ENCODE peak calls at places on chromosomes 13 and 19, in five cellular contexts. One of them, this sample, is unnamed.

GRCh38 chr13:103466761-103467160 is 400.5 kb upstream of the SLC10A2 start:
- DNase-seq in pulmonary artery endothelial cell: no peak
- DNase-seq in GOT3: no peak
- DNase-seq in memory B cell: no peak
- DNase-seq in activated naive CD8-positive, alpha-beta T cell treated with anti-CD3 and anti-CD28 coated beads, Interleukin-2, amount 50 U/mL, for 24 hours: no peak
- DNase-seq in this sample: no peak

GRCh38 chr19:49327878-49328544 is 3.0 kb upstream of the SLC6A16 start:
- DNase-seq in memory B cell: peak; percentile 33
- DNase-seq in activated naive CD8-positive, alpha-beta T cell treated with anti-CD3 and anti-CD28 coated beads, Interleukin-2, amount 50 U/mL, for 24 hours: peak; percentile 56
- DNase-seq in pulmonary artery endothelial cell: no peak
- DNase-seq in GOT3: no peak
- DNase-seq in this sample: no peak

GRCh38 chr19:46725859-46726393 is 9.0 kb upstream of the PRKD2 start:
- DNase-seq in pulmonary artery endothelial cell: no peak
- DNase-seq in activated naive CD8-positive, alpha-beta T cell treated with anti-CD3 and anti-CD28 coated beads, Interleukin-2, amount 50 U/mL, for 24 hours: no peak
- DNase-seq in memory B cell: no peak
- DNase-seq in GOT3: no peak
- DNase-seq in this sample: no peak

GRCh38 chr19:19610376-19611240 is 7.9 kb downstream of the PBX4 start:
- DNase-seq in memory B cell: no peak
- DNase-seq in activated naive CD8-positive, alpha-beta T cell treated with anti-CD3 and anti-CD28 coated beads, Interleukin-2, amount 50 U/mL, for 24 hours: no peak
- DNase-seq in GOT3: no peak
- DNase-seq in pulmonary artery endothelial cell: no peak
- DNase-seq in this sample: no peak

GRCh38 chr19:29753190-29753933 is 38.3 kb upstream of the C19orf12 start:
- DNase-seq in GOT3: no peak
- DNase-seq in activated naive CD8-positive, alpha-beta T cell treated with anti-CD3 and anti-CD28 coated beads, Interleukin-2, amount 50 U/mL, for 24 hours: no peak
- DNase-seq in pulmonary artery endothelial cell: no peak
- DNase-seq in memory B cell: no peak
- DNase-seq in this sample: no peak

GRCh38 chr13:74026753-74027152 is 107.5 kb downstream of the KLF12 start:
- DNase-seq in pulmonary artery endothelial cell: no peak
- DNase-seq in GOT3: no peak
- DNase-seq in memory B cell: peak; percentile 48
- DNase-seq in activated naive CD8-positive, alpha-beta T cell treated with anti-CD3 and anti-CD28 coated beads, Interleukin-2, amount 50 U/mL, for 24 hours: peak; percentile 63
- DNase-seq in this sample: peak; percentile 15

GRCh38 chr13:72726721-72727416 is 560 bp downstream of the MZT1 start:
- DNase-seq in activated naive CD8-positive, alpha-beta T cell treated with anti-CD3 and anti-CD28 coated beads, Interleukin-2, amount 50 U/mL, for 24 hours: peak; percentile 55
- DNase-seq in memory B cell: peak; percentile 15
- DNase-seq in pulmonary artery endothelial cell: no peak
- DNase-seq in GOT3: peak; percentile 2
- DNase-seq in this sample: peak; percentile 22

GRCh38 chr13:27022571-27023311 is 148.9 kb downstream of the USP12 start:
- DNase-seq in pulmonary artery endothelial cell: no peak
- DNase-seq in GOT3: no peak
- DNase-seq in memory B cell: no peak
- DNase-seq in activated naive CD8-positive, alpha-beta T cell treated with anti-CD3 and anti-CD28 coated beads, Interleukin-2, amount 50 U/mL, for 24 hours: no peak
- DNase-seq in this sample: no peak

GRCh38 chr13:21069561-21070004 is 8.2 kb upstream of the LATS2 start:
- DNase-seq in GOT3: no peak
- DNase-seq in memory B cell: no peak
- DNase-seq in pulmonary artery endothelial cell: no peak
- DNase-seq in activated naive CD8-positive, alpha-beta T cell treated with anti-CD3 and anti-CD28 coated beads, Interleukin-2, amount 50 U/mL, for 24 hours: no peak
- DNase-seq in this sample: no peak

GRCh38 chr13:23771966-23772365 is 117.2 kb downstream of the MIPEP start:
- DNase-seq in pulmonary artery endothelial cell: no peak
- DNase-seq in activated naive CD8-positive, alpha-beta T cell treated with anti-CD3 and anti-CD28 coated beads, Interleukin-2, amount 50 U/mL, for 24 hours: no peak
- DNase-seq in GOT3: no peak
- DNase-seq in memory B cell: no peak
- DNase-seq in this sample: no peak

GRCh38 chr19:3407556-3408516 is 41.5 kb downstream of the NFIC start:
- DNase-seq in activated naive CD8-positive, alpha-beta T cell treated with anti-CD3 and anti-CD28 coated beads, Interleukin-2, amount 50 U/mL, for 24 hours: no peak
- DNase-seq in memory B cell: no peak
- DNase-seq in pulmonary artery endothelial cell: no peak
- DNase-seq in GOT3: no peak
- DNase-seq in this sample: no peak

GRCh38 chr13:22789916-22790315 is 390.9 kb upstream of the SGCG start:
- DNase-seq in GOT3: no peak
- DNase-seq in pulmonary artery endothelial cell: no peak
- DNase-seq in activated naive CD8-positive, alpha-beta T cell treated with anti-CD3 and anti-CD28 coated beads, Interleukin-2, amount 50 U/mL, for 24 hours: no peak
- DNase-seq in memory B cell: no peak
- DNase-seq in this sample: no peak

GRCh38 chr19:3570619-3571018 is 2.1 kb upstream of the HMG20B start:
- DNase-seq in activated naive CD8-positive, alpha-beta T cell treated with anti-CD3 and anti-CD28 coated beads, Interleukin-2, amount 50 U/mL, for 24 hours: no peak
- DNase-seq in pulmonary artery endothelial cell: no peak
- DNase-seq in GOT3: no peak
- DNase-seq in memory B cell: no peak
- DNase-seq in this sample: no peak

GRCh38 chr19:34838753-34839431 is 65.9 kb upstream of the ZNF599 start:
- DNase-seq in GOT3: no peak
- DNase-seq in memory B cell: no peak
- DNase-seq in activated naive CD8-positive, alpha-beta T cell treated with anti-CD3 and anti-CD28 coated beads, Interleukin-2, amount 50 U/mL, for 24 hours: peak; percentile 20
- DNase-seq in pulmonary artery endothelial cell: no peak
- DNase-seq in this sample: no peak

GRCh38 chr13:66312312-66313087 is 917.6 kb downstream of the PCDH9 start:
- DNase-seq in GOT3: no peak
- DNase-seq in pulmonary artery endothelial cell: no peak
- DNase-seq in memory B cell: no peak
- DNase-seq in activated naive CD8-positive, alpha-beta T cell treated with anti-CD3 and anti-CD28 coated beads, Interleukin-2, amount 50 U/mL, for 24 hours: no peak
- DNase-seq in this sample: no peak

GRCh38 chr19:49758292-49758691 is 4.8 kb downstream of the TSKS start:
- DNase-seq in GOT3: no peak
- DNase-seq in pulmonary artery endothelial cell: no peak
- DNase-seq in memory B cell: no peak
- DNase-seq in activated naive CD8-positive, alpha-beta T cell treated with anti-CD3 and anti-CD28 coated beads, Interleukin-2, amount 50 U/mL, for 24 hours: no peak
- DNase-seq in this sample: no peak

This sample was measured in GM12892.